ENCODE peak calls at places on chromosome 22, in four cellular contexts. One of them, this sample, is unnamed.

GRCh38 chr22:42805016-42805997 is 51.8 kb downstream of the ARFGAP3 start:
- DNase-seq in IMR-90: no peak
- DNase-seq in DMS153: peak
- DNase-seq in T-helper 2 cell: no peak
- DNase-seq in this sample: peak

GRCh38 chr22:46125311-46125710 is 25.0 kb upstream of the PPARA start:
- DNase-seq in DMS153: no peak
- DNase-seq in T-helper 2 cell: no peak
- DNase-seq in IMR-90: no peak
- DNase-seq in this sample: no peak

GRCh38 chr22:37259540-37260029 is 15.5 kb upstream of the RAC2 start:
- DNase-seq in DMS153: peak
- DNase-seq in T-helper 2 cell: no peak
- DNase-seq in IMR-90: peak
- DNase-seq in this sample: no peak

GRCh38 chr22:32661737-32662586 is 139.5 kb upstream of the TIMP3 start:
- DNase-seq in IMR-90: peak
- DNase-seq in T-helper 2 cell: no peak
- DNase-seq in DMS153: no peak
- DNase-seq in this sample: no peak

GRCh38 chr22:21449531-21450319 is 17.5 kb upstream of the TMEM191C start:
- DNase-seq in T-helper 2 cell: no peak
- DNase-seq in DMS153: no peak
- DNase-seq in IMR-90: peak
- DNase-seq in this sample: no peak

GRCh38 chr22:23092217-23092955 is 22.1 kb downstream of the GNAZ start:
- DNase-seq in IMR-90: no peak
- DNase-seq in DMS153: no peak
- DNase-seq in T-helper 2 cell: no peak
- DNase-seq in this sample: no peak

GRCh38 chr22:28429711-28430110 is 249.9 kb downstream of the TTC28 start:
- DNase-seq in IMR-90: no peak
- DNase-seq in DMS153: no peak
- DNase-seq in T-helper 2 cell: no peak
- DNase-seq in this sample: no peak

GRCh38 chr22:49760630-49761571 is 66.8 kb downstream of the BRD1 start:
- DNase-seq in T-helper 2 cell: no peak
- DNase-seq in DMS153: no peak
- DNase-seq in IMR-90: no peak
- DNase-seq in this sample: no peak

GRCh38 chr22:17970205-17970708 is 54.1 kb downstream of the MICAL3 start:
- DNase-seq in T-helper 2 cell: no peak
- DNase-seq in IMR-90: peak
- DNase-seq in DMS153: no peak
- DNase-seq in this sample: no peak

GRCh38 chr22:17719911-17720310 is 54.4 kb downstream of the BID start:
- DNase-seq in IMR-90: no peak
- DNase-seq in T-helper 2 cell: no peak
- DNase-seq in DMS153: no peak
- DNase-seq in this sample: no peak

This sample was measured in NCI-H146.